ENCODE peak calls at places on chromosome X, in six cellular contexts. E, O, H, D, S and W are unnamed samples.

GRCh38 chrX:95884196-95884595 is 800.4 kb upstream of the DIAPH2 start:
- DNase-seq in E (no peak), O (no peak), H (no peak), D (no peak), S (no peak), W (no peak)

GRCh38 chrX:47283015-47283771 is 50.4 kb downstream of the USP11 start:
- DNase-seq in E (peak; percentile 31), O (no peak), H (no peak), D (no peak), S (no peak), W (peak; percentile 18)

GRCh38 chrX:110284159-110284558 is 33.7 kb downstream of the AMMECR1 start:
- DNase-seq in E (no peak), O (no peak), H (no peak), D (no peak), S (no peak), W (no peak)

GRCh38 chrX:107683124-107683895 is 55.0 kb downstream of the PRPS1 start:
- DNase-seq in E (no peak), O (no peak), H (no peak), D (peak; percentile 33), S (no peak), W (no peak)

GRCh38 chrX:125004799-125005198 is 314.9 kb upstream of the TEX13C start:
- DNase-seq in E (no peak), O (no peak), H (no peak), D (no peak), S (no peak), W (no peak)

GRCh38 chrX:41490446-41490845 is 43.3 kb downstream of the NYX start:
- DNase-seq in E (no peak), O (no peak), H (no peak), D (no peak), S (no peak), W (no peak)

GRCh38 chrX:95662200-95662599 is 1022.4 kb upstream of the DIAPH2 start:
- DNase-seq in E (no peak), O (no peak), H (no peak), D (no peak), S (no peak), W (no peak)

GRCh38 chrX:1754077-1754476 is 139.2 kb downstream of the ASMT start:
- DNase-seq in E (no peak), O (no peak), H (no peak), D (no peak), S (no peak), W (no peak)

GRCh38 chrX:51894697-51895336 is 1.4 kb downstream of the MAGED1 start:
- DNase-seq in E (peak; percentile 35), O (no peak), H (no peak), D (peak; percentile 65), S (no peak), W (peak; percentile 74)

GRCh38 chrX:75229774-75230173 is 44.1 kb upstream of the UPRT start:
- DNase-seq in E (no peak), O (no peak), H (no peak), D (no peak), S (no peak), W (peak; percentile 82)

GRCh38 chrX:43279341-43279808 is 376.7 kb upstream of the MAOA start:
- DNase-seq in E (no peak), O (no peak), H (no peak), D (no peak), S (no peak), W (no peak)

GRCh38 chrX:13685126-13685763 is 3.7 kb upstream of the RAB9A start:
- DNase-seq in E (no peak), O (no peak), H (no peak), D (no peak), S (no peak), W (no peak)

GRCh38 chrX:56994375-56995270 is 718 bp downstream of the SPIN3 start:
- DNase-seq in E (no peak), O (no peak), H (peak; percentile 8), D (peak; percentile 11), S (no peak), W (no peak)

GRCh38 chrX:56797966-56798711 is 69.1 kb downstream of the NBDY start:
- DNase-seq in E (no peak), O (no peak), H (no peak), D (peak; percentile 68), S (no peak), W (no peak)

GRCh38 chrX:138771042-138771441 is 59.5 kb upstream of the FGF13 start:
- DNase-seq in E (no peak), O (no peak), H (no peak), D (no peak), S (no peak), W (no peak)

GRCh38 chrX:106980952-106981626 is 18.9 kb downstream of the MORC4 start:
- DNase-seq in E (no peak), O (no peak), H (no peak), D (no peak), S (no peak), W (no peak)

GRCh38 chrX:43968347-43968746 is 4.8 kb downstream of the NDP start:
- DNase-seq in E (no peak), O (no peak), H (no peak), D (no peak), S (no peak), W (no peak)

GRCh38 chrX:69107231-69107739 is 58.0 kb downstream of the PJA1 start:
- DNase-seq in E (no peak), O (no peak), H (peak; percentile 32), D (peak; percentile 42), S (no peak), W (no peak)

GRCh38 chrX:68196939-68197791 is 236.1 kb downstream of the OPHN1 start:
- DNase-seq in E (no peak), O (peak; percentile 62), H (no peak), D (peak; percentile 36), S (peak; percentile 35), W (peak; percentile 30)

GRCh38 chrX:110407910-110408545 is 49.4 kb downstream of the RTL9 start:
- DNase-seq in E (no peak), O (peak; percentile 57), H (no peak), D (peak; percentile 66), S (peak; percentile 62), W (peak; percentile 21)

GRCh38 chrX:25015486-25016360 is at the start of gene ARX:
- DNase-seq in E (peak; percentile 47), O (peak; percentile 65), H (peak; percentile 50), D (peak; percentile 40), S (peak; percentile 64), W (no peak)

DNA sequence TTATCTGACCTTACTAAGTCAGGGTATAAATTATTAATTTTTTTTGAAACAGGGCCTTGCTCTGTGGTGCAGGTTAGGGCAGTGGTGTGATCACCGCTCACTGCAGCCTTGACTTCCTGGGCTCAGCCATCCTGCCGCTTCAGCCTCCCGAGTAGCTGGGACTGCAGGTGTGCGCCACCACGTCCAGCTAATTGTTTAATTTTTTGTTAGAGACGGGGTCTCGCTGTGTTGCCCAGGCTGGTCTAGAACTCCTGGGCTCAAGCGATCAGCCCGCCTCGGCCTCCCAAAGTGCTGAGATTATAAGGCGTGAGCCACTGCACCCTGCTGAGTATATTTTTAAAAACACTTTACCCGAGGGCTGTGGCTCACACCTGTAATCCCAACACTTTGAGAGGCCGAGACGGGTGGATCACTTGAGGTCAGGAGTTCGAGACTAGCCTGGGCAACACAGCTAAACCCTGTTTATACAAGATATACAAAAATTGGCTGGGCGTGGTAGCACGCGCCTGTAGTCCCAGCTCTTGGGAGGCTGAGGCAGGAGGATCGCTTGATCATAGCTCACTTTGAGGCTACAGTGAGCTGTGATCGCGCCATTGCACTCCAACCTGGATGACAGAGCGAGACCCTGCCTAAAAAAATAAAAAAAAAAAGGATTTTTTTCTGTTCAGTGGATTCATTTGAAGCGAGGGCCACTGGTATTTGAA is 721 bp upstream of the TBC1D25 start:
- DNase-seq in E (no peak), O (no peak), H (no peak), D (no peak), S (no peak), W (no peak)
- H3K4me3 ChIP-seq in E (peak overlapping the region; percentile 53), O (no peak overlapping the region), H (peak overlapping the region; percentile 79), D (no peak overlapping the region), S (peak overlapping the region; percentile 76), W (peak overlapping the region; percentile 15)

DNA sequence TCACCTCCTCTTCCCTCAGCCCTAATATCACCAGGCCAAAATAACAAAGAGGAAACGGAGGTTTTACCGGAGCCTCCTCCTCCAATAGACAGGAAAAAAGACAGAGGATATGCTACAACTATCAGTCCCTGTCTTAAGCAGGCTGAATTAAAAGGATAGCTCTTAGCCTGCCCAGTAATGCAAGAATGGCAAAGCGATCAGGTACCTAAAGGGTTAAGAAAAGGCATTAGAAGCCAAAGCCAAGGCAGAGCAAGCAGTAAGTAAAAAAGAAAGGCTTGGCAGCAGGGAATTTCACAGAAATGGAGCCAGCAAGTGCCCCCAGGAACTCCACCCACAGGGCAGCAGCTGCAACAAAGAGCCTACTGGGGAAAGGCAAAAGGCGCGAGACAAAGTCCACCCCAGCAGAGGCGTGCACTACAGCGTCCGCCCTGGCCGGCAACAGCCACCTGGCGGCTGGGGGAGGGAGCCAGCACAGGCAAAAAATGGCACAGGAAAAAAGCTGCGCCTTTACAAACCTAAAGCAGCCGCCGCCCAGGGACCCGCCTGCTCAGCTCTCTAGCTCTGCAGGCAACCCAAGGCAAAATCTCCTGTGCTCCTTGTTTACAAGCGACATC is 220.6 kb upstream of the ZC4H2 start:
- DNase-seq in E (no peak), O (peak; percentile 15), H (peak; percentile 10), D (peak; percentile 35), S (peak; percentile 44), W (no peak)
- H3K4me3 ChIP-seq in E (no peak overlapping the region), O (no peak overlapping the region), H (peak overlapping the region; percentile 20), D (no peak overlapping the region), S (no peak overlapping the region), W (no peak overlapping the region)

DNA sequence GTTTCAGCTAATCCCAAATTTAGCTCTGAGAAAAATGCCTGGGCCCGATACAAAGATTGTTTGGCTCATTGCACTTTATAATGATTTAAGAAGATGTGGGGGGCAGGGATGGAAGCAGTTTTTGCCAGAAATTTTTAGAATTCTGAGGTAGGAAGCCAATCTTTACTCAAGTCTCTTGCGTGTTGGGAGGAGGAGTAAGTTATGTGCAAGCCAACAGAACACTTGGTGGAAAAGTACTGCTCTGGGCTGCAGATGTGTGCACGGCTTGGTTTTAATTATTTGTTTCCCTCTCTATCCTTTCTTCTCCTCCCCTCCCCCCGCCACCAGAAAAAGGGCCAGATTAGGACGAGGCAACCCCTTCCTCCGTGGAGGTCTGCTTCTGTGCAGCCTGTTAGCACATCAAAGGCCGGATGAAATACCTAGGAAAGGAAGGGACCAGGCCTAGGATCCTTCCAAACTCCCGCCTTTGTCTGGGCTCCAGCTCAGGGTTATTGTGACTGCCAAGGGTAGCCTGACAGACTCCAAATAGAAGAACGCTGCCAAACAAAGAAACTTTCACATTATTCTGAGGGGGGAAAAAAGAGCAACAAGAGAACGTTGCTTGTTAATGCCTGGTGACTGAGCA is 1.0 kb upstream of the PGRMC1 start:
- DNase-seq in E (no peak), O (no peak), H (peak; percentile 31), D (no peak), S (no peak), W (no peak)
- H3K4me3 ChIP-seq in E (no peak overlapping the region), O (no peak overlapping the region), H (no peak overlapping the region), D (no peak overlapping the region), S (no peak overlapping the region), W (no peak overlapping the region)

DNA sequence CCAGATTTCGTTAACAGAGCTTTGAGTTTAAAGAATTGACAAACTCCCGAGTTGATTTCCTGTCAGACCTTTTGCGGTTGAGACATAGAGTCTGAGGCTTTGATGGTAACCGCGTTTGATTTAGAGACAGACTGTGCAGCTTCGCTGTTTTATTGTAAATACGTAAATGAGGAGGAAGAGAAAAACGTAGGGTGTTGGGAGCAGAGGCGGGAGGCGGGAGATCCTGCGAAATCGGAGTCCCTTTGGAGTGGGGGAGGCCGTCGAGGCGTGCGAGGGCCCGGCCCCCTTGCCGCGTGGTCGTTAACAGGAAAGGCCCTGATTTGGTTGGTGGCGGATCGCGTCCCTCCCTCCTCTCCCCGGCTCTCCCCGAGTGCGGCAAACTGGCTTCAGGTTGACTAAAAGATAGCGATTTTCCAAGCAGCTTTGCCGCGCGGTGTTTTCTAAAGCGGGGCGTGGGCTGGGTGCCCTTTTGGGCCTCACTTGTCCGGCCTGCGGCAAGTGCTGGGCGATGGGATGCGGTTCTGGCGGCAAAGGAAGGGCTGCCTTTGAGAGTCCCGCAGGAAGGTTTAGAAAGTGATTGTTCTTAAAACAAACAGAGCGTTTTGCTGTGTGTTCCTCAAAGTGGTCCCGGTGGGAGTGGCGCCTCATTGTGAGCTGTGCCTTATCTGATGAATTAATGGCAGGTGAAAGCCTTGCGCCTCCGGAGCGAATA is 865 bp downstream of the SCML1 start:
- DNase-seq in E (peak; percentile 52), O (peak; percentile 66), H (peak; percentile 32), D (peak; percentile 43), S (peak; percentile 14), W (peak; percentile 74)
- H3K4me3 ChIP-seq in E (peak overlapping the region; percentile 44), O (peak overlapping the region; percentile 65), H (peak overlapping the region; percentile 87), D (peak overlapping the region; percentile 15), S (peak overlapping the region; percentile 86), W (peak overlapping the region; percentile 54)